ENCODE peak calls at places on chromosomes 6 and 20, in four cellular contexts. E is HepG2, D is HCT116, P is K562. I is an unnamed sample. For H3K4me1, the result is how much of the 10 kb centered on the place peaks cover.

GRCh38 chr6:65289491-65289890 is 417.5 kb downstream of the EYS start:
- DNase-seq in E (no peak), D (no peak), P (no peak), I (no peak)

GRCh38 chr6:91816335-91816734 is 1229.5 kb upstream of the MAP3K7 start:
- DNase-seq in E (no peak), D (no peak), P (no peak), I (no peak)

GRCh38 chr6:32116674-32117073 is 7.5 kb upstream of the TNXB start:
- DNase-seq in E (peak), D (no peak), P (peak), I (no peak)

GRCh38 chr6:162973141-162973872 is 245.5 kb downstream of the PACRG start:
- DNase-seq in E (no peak), D (no peak), P (no peak), I (no peak)

GRCh38 chr6:134621858-134622257 is 303.9 kb upstream of the SGK1 start:
- DNase-seq in E (no peak), D (no peak), P (no peak), I (no peak)

GRCh38 chr6:32371204-32371603 is 499 bp downstream of the TSBP1 start:
- DNase-seq in E (no peak), D (no peak), P (no peak), I (no peak)

GRCh38 chr6:145214570-145214969 is 520.8 kb downstream of the EPM2A start:
- DNase-seq in E (peak), D (peak), P (peak), I (peak)

GRCh38 chr6:72787521-72788031 is 165.7 kb downstream of the KCNQ5 start:
- DNase-seq in E (no peak), D (no peak), P (no peak), I (peak)

GRCh38 chr6:25311251-25311910 is 32.2 kb downstream of the CARMIL1 start:
- DNase-seq in E (no peak), D (peak), P (no peak), I (no peak)

GRCh38 chr20:15599961-15600360 is 973.3 kb downstream of the KIF16B start:
- DNase-seq in E (no peak), D (no peak), P (no peak), I (no peak)

GRCh38 chr20:51703446-51704287 is 64.5 kb downstream of the ATP9A start:
- DNase-seq in E (peak), D (no peak), P (no peak), I (no peak)

GRCh38 chr6:126826315-126826714 is 292.2 kb upstream of the RSPO3 start:
- DNase-seq in E (no peak), D (no peak), P (no peak), I (no peak)

GRCh38 chr6:168560126-168560525 is 119.1 kb downstream of the SMOC2 start:
- DNase-seq in E (no peak), D (no peak), P (no peak), I (no peak)

GRCh38 chr6:25993038-25993684 is 30.6 kb downstream of the TRIM38 start:
- DNase-seq in E (no peak), D (no peak), P (no peak), I (peak)

GRCh38 chr6:166498228-166498627 is 88.2 kb downstream of the RAMACL start:
- DNase-seq in E (no peak), D (no peak), P (no peak), I (no peak)

GRCh38 chr20:32067234-32067821 is 15.3 kb downstream of the HCK start:
- DNase-seq in E (no peak), D (no peak), P (no peak), I (no peak)
- TF ChIP-seq TCF7L2 in E (no peak), D (no peak), P (no peak), I (no peak)

GRCh38 chr6:6682225-6682624 is 93.7 kb downstream of the LY86 start:
- DNase-seq in E (no peak), D (no peak), P (no peak), I (no peak)

GRCh38 chr6:6684365-6684833 is 95.9 kb downstream of the LY86 start:
- DNase-seq in E (no peak), D (no peak), P (peak), I (no peak)

GRCh38 chr6:6685249-6685667 is 96.7 kb downstream of the LY86 start:
- DNase-seq in E (peak), D (no peak), P (no peak), I (no peak)

GRCh38 chr6:6686176-6686575 is 97.7 kb downstream of the LY86 start:
- DNase-seq in E (no peak), D (no peak), P (no peak), I (no peak)

GRCh38 chr6:6683964-6684363 is 95.4 kb downstream of the LY86 start:
- DNase-seq in E (peak), D (no peak), P (no peak), I (no peak)
- H3K4me1 ChIP-seq in E (half or more), D (under half), P (under half), I (under half)

GRCh38 chr6:156390621-156391378 is 386.4 kb upstream of the ARID1B start:
- DNase-seq in E (no peak), D (no peak), P (no peak), I (no peak)
- TF ChIP-seq TCF7L2 in E (no peak), D (no peak), P (no peak), I (no peak)

GRCh38 chr6:111738156-111738555 is 132.5 kb upstream of the TRAF3IP2 start:
- DNase-seq in E (no peak), D (no peak), P (no peak), I (no peak)

GRCh38 chr6:111737065-111737521 is 131.4 kb upstream of the TRAF3IP2 start:
- DNase-seq in E (peak), D (no peak), P (no peak), I (no peak)

GRCh38 chr6:111740506-111740905 is 132.7 kb downstream of the FYN start:
- DNase-seq in E (no peak), D (no peak), P (no peak), I (no peak)

GRCh38 chr6:111739257-111739696 is 133.6 kb upstream of the TRAF3IP2 start:
- DNase-seq in E (no peak), D (no peak), P (no peak), I (no peak)

GRCh38 chr6:111738631-111739030 is 133.0 kb upstream of the TRAF3IP2 start:
- DNase-seq in E (no peak), D (no peak), P (no peak), I (no peak)
- H3K4me1 ChIP-seq in E (under half), D (under half), P (under half), I (under half)

GRCh38 chr6:412146-412886 is 20.8 kb downstream of the IRF4 start:
- DNase-seq in E (no peak), D (no peak), P (no peak), I (no peak)
- TF ChIP-seq TCF7L2 in E (no peak), D (no peak), P (no peak), I (no peak)

GRCh38 chr20:62926229-62927127 is at the start of gene DIDO1:
- DNase-seq in E (peak), D (peak), P (peak), I (peak)

GRCh38 chr20:62928246-62928939 is 2.1 kb upstream of the DIDO1 start:
- DNase-seq in E (no peak), D (no peak), P (no peak), I (no peak)

GRCh38 chr20:62929051-62929538 is 2.8 kb upstream of the DIDO1 start:
- DNase-seq in E (peak), D (no peak), P (peak), I (no peak)

GRCh38 chr20:62925420-62926228 is 681 bp downstream of the DIDO1 start:
- DNase-seq in E (no peak), D (no peak), P (no peak), I (no peak)

GRCh38 chr20:62927128-62927705 is 912 bp upstream of the DIDO1 start:
- DNase-seq in E (peak), D (no peak), P (no peak), I (no peak)
- H3K4me1 ChIP-seq in E (half or more), D (under half), P (under half), I (half or more)

GRCh38 chr6:37020426-37021211 is 15.2 kb downstream of the FGD2 start:
- DNase-seq in E (no peak), D (no peak), P (no peak), I (no peak)
- TF ChIP-seq TCF7L2 in E (no peak), D (no peak), P (no peak), I (no peak)

GRCh38 chr20:63682384-63683139 is 13.9 kb upstream of the TNFRSF6B start:
- DNase-seq in E (peak), D (peak), P (no peak), I (peak)
- H3K4me1 ChIP-seq in E (under half), D (half or more), P (half or more), I (under half)

GRCh38 chr6:42017021-42017643 is 33.2 kb upstream of the TAF8 start:
- DNase-seq in E (no peak), D (no peak), P (peak), I (no peak)
- TF ChIP-seq TCF7L2 in E (no peak), D (no peak), P (no peak), I (no peak)

DNA sequence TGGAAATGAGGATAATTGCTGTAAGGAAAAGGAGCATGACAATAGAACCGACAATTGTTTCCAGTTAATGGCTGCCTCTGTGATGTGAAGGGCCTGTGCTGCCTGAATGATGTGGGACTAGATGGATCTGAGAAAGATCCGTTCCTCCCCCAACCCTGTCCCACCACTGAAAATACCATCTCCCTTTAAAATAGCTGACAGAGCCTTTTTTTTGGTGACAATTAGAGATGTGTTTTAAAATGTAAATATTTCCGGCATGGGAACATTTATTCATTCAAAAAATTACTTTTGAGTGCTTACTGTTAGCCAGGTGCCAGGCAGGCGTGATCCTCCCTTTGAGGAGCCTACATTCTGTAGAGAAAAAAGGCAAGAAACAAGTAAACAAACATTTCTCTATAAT is 72.4 kb upstream of the SUPT3H start:
- DNase-seq in E (no peak), D (no peak), P (no peak), I (no peak)
- H3K4me1 ChIP-seq in E (under half), D (under half), P (under half), I (half or more)